ENCODE peak calls at places on chromosome 4, in nine cellular contexts. One of them, this sample, is unnamed.

GRCh38 chr4:65623509-65623908 is 46.8 kb downstream of the EPHA5 start:
- DNase-seq in HFF-Myc: no peak
- DNase-seq in CD8-positive, alpha-beta T cell: no peak
- DNase-seq in astrocyte: peak; percentile 87
- DNase-seq in aorta: no peak
- DNase-seq in SJSA1: no peak
- DNase-seq in heart right ventricle: no peak
- DNase-seq in fibroblast of pulmonary artery: peak; percentile 68
- DNase-seq in CD4-positive, CD25-positive, alpha-beta regulatory T cell: no peak
- DNase-seq in this sample: no peak

GRCh38 chr4:15234585-15235126 is 193.2 kb upstream of the C1QTNF7 start:
- DNase-seq in heart right ventricle: peak; percentile 30
- DNase-seq in aorta: no peak
- DNase-seq in HFF-Myc: peak; percentile 96
- DNase-seq in CD8-positive, alpha-beta T cell: no peak
- DNase-seq in astrocyte: peak; percentile 96
- DNase-seq in CD4-positive, CD25-positive, alpha-beta regulatory T cell: no peak
- DNase-seq in SJSA1: peak; percentile 64
- DNase-seq in fibroblast of pulmonary artery: peak; percentile 80
- DNase-seq in this sample: no peak

GRCh38 chr4:152850377-152850776 is 70.6 kb downstream of the ARFIP1 start:
- DNase-seq in heart right ventricle: peak; percentile 31
- DNase-seq in astrocyte: peak; percentile 49
- DNase-seq in aorta: no peak
- DNase-seq in CD8-positive, alpha-beta T cell: peak; percentile 21
- DNase-seq in SJSA1: no peak
- DNase-seq in fibroblast of pulmonary artery: peak; percentile 68
- DNase-seq in HFF-Myc: no peak
- DNase-seq in CD4-positive, CD25-positive, alpha-beta regulatory T cell: no peak
- DNase-seq in this sample: peak; percentile 12

GRCh38 chr4:176894498-176894897 is 101.8 kb upstream of the VEGFC start:
- DNase-seq in fibroblast of pulmonary artery: no peak
- DNase-seq in SJSA1: no peak
- DNase-seq in CD4-positive, CD25-positive, alpha-beta regulatory T cell: no peak
- DNase-seq in HFF-Myc: no peak
- DNase-seq in aorta: no peak
- DNase-seq in heart right ventricle: no peak
- DNase-seq in astrocyte: no peak
- DNase-seq in CD8-positive, alpha-beta T cell: no peak
- DNase-seq in this sample: no peak

GRCh38 chr4:706834-707598 is 1.4 kb downstream of the PCGF3 start:
- DNase-seq in fibroblast of pulmonary artery: no peak
- DNase-seq in astrocyte: no peak
- DNase-seq in SJSA1: no peak
- DNase-seq in CD4-positive, CD25-positive, alpha-beta regulatory T cell: no peak
- DNase-seq in CD8-positive, alpha-beta T cell: no peak
- DNase-seq in HFF-Myc: no peak
- DNase-seq in heart right ventricle: no peak
- DNase-seq in aorta: no peak
- DNase-seq in this sample: no peak

GRCh38 chr4:140092094-140092820 is 61.7 kb downstream of the MAML3 start:
- DNase-seq in aorta: no peak
- DNase-seq in HFF-Myc: no peak
- DNase-seq in heart right ventricle: peak; percentile 45
- DNase-seq in fibroblast of pulmonary artery: no peak
- DNase-seq in CD8-positive, alpha-beta T cell: no peak
- DNase-seq in CD4-positive, CD25-positive, alpha-beta regulatory T cell: no peak
- DNase-seq in SJSA1: no peak
- DNase-seq in astrocyte: no peak
- DNase-seq in this sample: no peak

GRCh38 chr4:22730049-22730448 is 37.3 kb downstream of the GBA3 start:
- DNase-seq in HFF-Myc: no peak
- DNase-seq in fibroblast of pulmonary artery: no peak
- DNase-seq in CD4-positive, CD25-positive, alpha-beta regulatory T cell: no peak
- DNase-seq in CD8-positive, alpha-beta T cell: no peak
- DNase-seq in heart right ventricle: no peak
- DNase-seq in aorta: no peak
- DNase-seq in astrocyte: no peak
- DNase-seq in SJSA1: no peak
- DNase-seq in this sample: no peak

GRCh38 chr4:175770555-175770954 is 41.5 kb downstream of the GPM6A start:
- DNase-seq in SJSA1: no peak
- DNase-seq in HFF-Myc: no peak
- DNase-seq in CD8-positive, alpha-beta T cell: no peak
- DNase-seq in aorta: no peak
- DNase-seq in heart right ventricle: no peak
- DNase-seq in CD4-positive, CD25-positive, alpha-beta regulatory T cell: no peak
- DNase-seq in fibroblast of pulmonary artery: no peak
- DNase-seq in astrocyte: no peak
- DNase-seq in this sample: no peak

GRCh38 chr4:16573744-16574143 is 324.7 kb downstream of the LDB2 start:
- DNase-seq in SJSA1: no peak
- DNase-seq in fibroblast of pulmonary artery: peak; percentile 85
- DNase-seq in heart right ventricle: peak; percentile 61
- DNase-seq in aorta: no peak
- DNase-seq in CD8-positive, alpha-beta T cell: no peak
- DNase-seq in HFF-Myc: no peak
- DNase-seq in CD4-positive, CD25-positive, alpha-beta regulatory T cell: no peak
- DNase-seq in astrocyte: peak; percentile 86
- DNase-seq in this sample: no peak

GRCh38 chr4:176409627-176410026 is 89.9 kb downstream of the SPCS3 start:
- DNase-seq in astrocyte: peak; percentile 27
- DNase-seq in CD8-positive, alpha-beta T cell: no peak
- DNase-seq in heart right ventricle: no peak
- DNase-seq in aorta: no peak
- DNase-seq in fibroblast of pulmonary artery: no peak
- DNase-seq in CD4-positive, CD25-positive, alpha-beta regulatory T cell: no peak
- DNase-seq in HFF-Myc: no peak
- DNase-seq in SJSA1: no peak
- DNase-seq in this sample: no peak

GRCh38 chr4:28093071-28093470 is 1232.4 kb downstream of the STIM2 start:
- DNase-seq in HFF-Myc: no peak
- DNase-seq in fibroblast of pulmonary artery: no peak
- DNase-seq in CD4-positive, CD25-positive, alpha-beta regulatory T cell: no peak
- DNase-seq in aorta: no peak
- DNase-seq in heart right ventricle: no peak
- DNase-seq in CD8-positive, alpha-beta T cell: no peak
- DNase-seq in SJSA1: no peak
- DNase-seq in astrocyte: no peak
- DNase-seq in this sample: no peak

DNA sequence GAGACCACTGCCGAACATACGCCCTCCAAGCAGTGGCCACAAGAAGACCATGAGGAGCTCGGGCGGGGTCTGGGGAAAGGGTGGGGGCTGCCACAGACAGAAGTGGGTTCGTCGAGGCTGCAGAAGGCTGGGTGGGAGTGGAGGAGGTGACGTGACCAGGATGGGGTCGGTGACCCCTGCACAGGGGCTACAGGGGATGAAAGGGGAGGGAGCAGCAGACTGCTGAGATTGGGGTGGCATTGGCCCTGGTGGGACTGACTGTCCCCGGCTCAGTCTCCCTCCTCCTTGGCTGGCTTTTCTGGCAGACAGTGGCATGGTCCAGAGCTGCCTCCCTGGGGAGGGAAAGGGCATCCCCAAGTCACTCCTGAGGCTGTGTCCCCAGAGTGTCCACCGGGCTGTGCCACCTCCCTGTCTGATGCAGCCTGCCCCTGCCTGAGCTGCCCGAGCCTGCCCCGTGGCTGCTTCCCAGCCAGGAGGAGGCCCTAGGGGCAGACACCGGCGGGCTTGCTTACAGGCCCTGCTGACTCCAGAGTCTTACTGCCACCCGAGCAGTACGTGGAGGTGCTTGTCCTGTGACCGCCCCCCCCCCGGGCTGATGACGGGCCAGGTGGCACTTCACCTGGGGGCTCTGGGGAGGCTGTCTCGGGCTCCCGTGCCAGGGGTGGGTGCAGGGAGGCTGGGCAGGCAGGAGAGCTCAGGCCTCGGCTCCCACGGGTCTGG is 7.2 kb downstream of the SH3BP2 start:
- DNase-seq in HFF-Myc: no peak
- DNase-seq in astrocyte: no peak
- DNase-seq in heart right ventricle: no peak
- DNase-seq in aorta: peak; percentile 77
- DNase-seq in fibroblast of pulmonary artery: no peak
- DNase-seq in SJSA1: no peak
- DNase-seq in CD4-positive, CD25-positive, alpha-beta regulatory T cell: no peak
- DNase-seq in CD8-positive, alpha-beta T cell: no peak
- DNase-seq in this sample: peak; percentile 31
- H3K4me3 ChIP-seq in HFF-Myc: no peak overlapping the region
- H3K4me3 ChIP-seq in astrocyte: no peak overlapping the region
- H3K4me3 ChIP-seq in heart right ventricle: peak overlapping the region; percentile 35
- H3K4me3 ChIP-seq in aorta: no peak overlapping the region
- H3K4me3 ChIP-seq in fibroblast of pulmonary artery: no peak overlapping the region
- H3K4me3 ChIP-seq in SJSA1: no peak overlapping the region
- H3K4me3 ChIP-seq in CD4-positive, CD25-positive, alpha-beta regulatory T cell: no peak overlapping the region
- H3K4me3 ChIP-seq in CD8-positive, alpha-beta T cell: peak overlapping the region; percentile 34
- H3K4me3 ChIP-seq in this sample: peak overlapping the region; percentile 74

DNA sequence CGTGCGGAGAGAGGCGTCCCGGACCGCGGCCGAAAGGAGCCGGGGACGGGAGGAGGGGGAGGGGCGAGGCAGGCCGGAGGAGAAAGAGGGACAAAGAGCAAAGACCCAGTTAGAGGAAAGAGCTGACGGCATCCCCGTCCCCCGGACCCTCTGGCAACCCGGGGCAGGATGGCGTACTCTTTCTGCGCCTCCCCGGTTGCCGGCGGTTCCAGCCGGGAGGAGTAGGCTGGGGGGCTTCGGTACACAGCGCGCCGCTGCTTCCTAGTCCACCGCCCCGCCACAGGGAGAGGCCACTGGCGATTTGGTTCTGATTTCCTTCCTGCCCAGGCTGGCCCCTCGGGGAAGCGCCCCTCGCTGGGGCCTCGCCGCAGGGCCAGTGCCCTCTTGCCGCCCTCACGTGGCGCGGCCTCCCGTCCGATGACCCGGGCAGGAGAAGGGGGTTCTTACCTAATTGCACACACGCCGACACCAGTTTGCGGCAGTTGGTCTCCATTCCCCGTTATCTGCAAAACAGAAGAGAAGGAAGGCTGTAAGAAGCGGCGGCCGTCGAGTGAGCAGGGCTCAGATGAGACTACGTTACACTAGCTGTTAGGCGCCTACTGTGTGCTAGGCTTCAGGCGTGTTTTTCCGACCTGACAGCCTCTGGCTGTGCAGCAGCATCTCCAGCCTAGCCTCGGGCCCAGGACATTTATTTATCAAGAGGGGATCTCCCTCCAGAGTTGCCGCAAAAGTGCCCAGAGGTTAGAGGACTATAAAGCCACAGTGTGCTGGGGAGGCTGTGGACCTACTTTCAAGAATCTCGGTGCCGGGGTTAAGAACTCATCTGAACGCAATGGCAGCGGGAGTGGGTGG is 9.9 kb upstream of the PITX2 start:
- DNase-seq in fibroblast of pulmonary artery: no peak
- DNase-seq in CD8-positive, alpha-beta T cell: no peak
- DNase-seq in heart right ventricle: no peak
- DNase-seq in CD4-positive, CD25-positive, alpha-beta regulatory T cell: no peak
- DNase-seq in aorta: peak; percentile 73
- DNase-seq in astrocyte: no peak
- DNase-seq in HFF-Myc: no peak
- DNase-seq in SJSA1: no peak
- DNase-seq in this sample: no peak
- H3K4me3 ChIP-seq in fibroblast of pulmonary artery: no peak overlapping the region
- H3K4me3 ChIP-seq in CD8-positive, alpha-beta T cell: no peak overlapping the region
- H3K4me3 ChIP-seq in heart right ventricle: peak overlapping the region; percentile 33
- H3K4me3 ChIP-seq in CD4-positive, CD25-positive, alpha-beta regulatory T cell: no peak overlapping the region
- H3K4me3 ChIP-seq in aorta: no peak overlapping the region
- H3K4me3 ChIP-seq in astrocyte: peak overlapping the region; percentile 44
- H3K4me3 ChIP-seq in HFF-Myc: peak overlapping the region; percentile 35
- H3K4me3 ChIP-seq in SJSA1: no peak overlapping the region
- H3K4me3 ChIP-seq in this sample: no peak overlapping the region

DNA sequence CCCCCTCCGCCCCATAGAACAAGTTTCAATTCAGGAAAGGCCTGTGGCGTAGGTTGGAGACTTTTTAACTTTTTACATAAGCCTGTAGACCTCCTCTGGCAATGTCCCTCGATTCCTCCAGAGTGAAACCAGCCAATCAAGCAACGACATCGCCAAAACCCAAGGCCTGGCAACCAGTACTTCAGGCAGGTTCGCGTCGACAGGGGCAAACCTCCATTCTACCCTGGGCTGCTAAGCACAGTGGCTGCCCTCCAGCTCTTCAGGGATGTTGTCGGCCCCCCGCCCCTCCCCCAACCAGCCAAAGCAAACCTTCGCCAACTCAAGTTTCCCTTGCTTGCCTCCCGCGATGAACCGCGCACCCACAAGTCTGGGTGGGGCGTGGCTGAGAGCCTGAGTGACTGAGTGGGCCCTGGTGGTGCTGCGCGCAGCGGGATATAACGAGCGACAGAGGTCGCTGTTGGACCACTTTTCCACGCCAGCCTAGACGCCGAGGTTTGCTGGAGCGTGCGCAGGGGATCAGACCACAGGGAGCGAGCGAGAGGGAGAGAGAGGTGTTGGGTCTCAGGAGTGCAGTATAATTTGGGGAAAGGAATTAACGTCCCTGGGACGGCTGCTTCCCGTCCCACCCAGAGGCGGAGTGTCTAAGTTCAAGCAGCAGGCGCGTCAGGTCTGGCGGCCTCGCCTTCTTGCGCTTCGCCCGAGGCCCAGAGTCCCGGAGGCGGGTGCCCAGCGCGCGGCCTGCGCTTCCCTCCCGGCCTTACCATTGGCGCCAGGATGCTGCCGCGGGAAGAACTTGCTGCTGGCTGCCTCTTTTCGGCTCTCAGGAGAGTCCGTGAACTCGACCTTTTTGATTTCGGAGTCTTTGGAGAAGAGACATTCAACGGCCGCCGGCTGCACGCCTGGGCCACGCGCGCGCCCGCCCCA is 9.0 kb upstream of the PITX2 start:
- DNase-seq in SJSA1: no peak
- DNase-seq in heart right ventricle: peak; percentile 45
- DNase-seq in CD4-positive, CD25-positive, alpha-beta regulatory T cell: no peak
- DNase-seq in astrocyte: peak; percentile 58
- DNase-seq in fibroblast of pulmonary artery: peak; percentile 85
- DNase-seq in aorta: peak; percentile 84
- DNase-seq in HFF-Myc: peak; percentile 78
- DNase-seq in CD8-positive, alpha-beta T cell: no peak
- DNase-seq in this sample: peak; percentile 62
- H3K4me3 ChIP-seq in SJSA1: no peak overlapping the region
- H3K4me3 ChIP-seq in heart right ventricle: peak overlapping the region; percentile 33
- H3K4me3 ChIP-seq in CD4-positive, CD25-positive, alpha-beta regulatory T cell: no peak overlapping the region
- H3K4me3 ChIP-seq in astrocyte: peak overlapping the region; percentile 44
- H3K4me3 ChIP-seq in fibroblast of pulmonary artery: peak overlapping the region; percentile 28
- H3K4me3 ChIP-seq in aorta: no peak overlapping the region
- H3K4me3 ChIP-seq in HFF-Myc: peak overlapping the region; percentile 35
- H3K4me3 ChIP-seq in CD8-positive, alpha-beta T cell: peak overlapping the region; percentile 5
- H3K4me3 ChIP-seq in this sample: no peak overlapping the region

DNA sequence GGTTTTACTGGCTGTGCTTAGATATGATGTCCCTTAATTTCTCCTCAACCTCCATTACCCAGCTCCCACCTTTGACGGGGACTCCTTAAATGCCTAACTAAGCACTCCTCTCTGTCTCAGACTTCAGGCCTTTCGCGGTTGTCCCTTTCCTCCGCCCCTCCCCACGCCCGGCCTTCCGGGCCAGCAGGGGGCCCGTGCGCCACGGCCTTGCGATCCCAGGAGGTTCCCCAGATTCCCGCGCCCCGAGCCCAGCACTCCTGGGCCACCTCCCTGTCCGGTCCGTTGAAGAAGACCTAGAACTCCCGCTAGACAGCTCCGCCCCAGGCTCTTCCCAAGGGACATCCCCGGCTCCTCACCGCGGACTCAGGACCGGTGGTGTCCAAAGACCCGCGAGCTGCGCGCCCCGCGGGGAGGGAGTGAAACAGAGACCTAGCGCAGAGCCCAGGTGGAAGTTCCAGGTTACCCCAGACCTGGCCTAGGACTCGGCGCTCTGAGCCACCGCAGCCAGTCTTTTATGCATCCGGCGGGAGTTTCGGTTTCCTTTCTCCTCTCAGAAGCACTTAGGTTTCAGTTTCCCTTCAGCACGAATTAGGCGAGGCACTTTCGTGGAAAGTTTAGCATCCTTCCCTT is at the start of gene DDX60:
- DNase-seq in aorta: peak; percentile 87
- DNase-seq in CD8-positive, alpha-beta T cell: peak; percentile 78
- DNase-seq in CD4-positive, CD25-positive, alpha-beta regulatory T cell: peak; percentile 78
- DNase-seq in astrocyte: peak; percentile 61
- DNase-seq in HFF-Myc: peak; percentile 31
- DNase-seq in heart right ventricle: peak; percentile 84
- DNase-seq in SJSA1: peak; percentile 73
- DNase-seq in fibroblast of pulmonary artery: peak; percentile 79
- DNase-seq in this sample: peak; percentile 83
- H3K4me3 ChIP-seq in aorta: peak within 1 kb of the TSS; percentile 90
- H3K4me3 ChIP-seq in CD8-positive, alpha-beta T cell: peak within 1 kb of the TSS; percentile 100
- H3K4me3 ChIP-seq in CD4-positive, CD25-positive, alpha-beta regulatory T cell: peak within 1 kb of the TSS; percentile 93
- H3K4me3 ChIP-seq in astrocyte: peak within 1 kb of the TSS; percentile 90
- H3K4me3 ChIP-seq in HFF-Myc: peak within 1 kb of the TSS; percentile 66
- H3K4me3 ChIP-seq in heart right ventricle: peak within 1 kb of the TSS; percentile 88
- H3K4me3 ChIP-seq in SJSA1: peak within 1 kb of the TSS; percentile 76
- H3K4me3 ChIP-seq in fibroblast of pulmonary artery: peak within 1 kb of the TSS; percentile 92
- H3K4me3 ChIP-seq in this sample: peak within 1 kb of the TSS; percentile 68